ENCODE peak calls at places on chromosome 16, in nine cellular contexts. K, E, F, D, O, N, B, Q and W are unnamed samples.
A peak's percentile ranks its signal among the peaks of the same experiment; 100 is the strongest.

GRCh38 chr16:57976331-57976796 is 5.4 kb upstream of the CNGB1 start:
- DNase-seq in E (no peak), O (peak; percentile 62), F (no peak), N (no peak), D (no peak), Q (no peak), B (no peak), K (no peak), W (no peak)

GRCh38 chr16:46731691-46732555 is 16.2 kb downstream of the MYLK3 start:
- DNase-seq in E (no peak), K (no peak), O (no peak), F (no peak), N (no peak), B (no peak), Q (no peak), D (no peak), W (no peak)

GRCh38 chr16:57534337-57534880 is 2.0 kb downstream of the CCDC102A start:
- DNase-seq in E (no peak), D (no peak), N (no peak), F (no peak), Q (no peak), O (no peak), B (no peak), K (no peak), W (peak; percentile 0)

GRCh38 chr16:58459344-58460218 is 40.4 kb upstream of the NDRG4 start:
- DNase-seq in O (peak; percentile 71), E (no peak), F (no peak), D (no peak), B (no peak), Q (no peak), N (no peak), K (no peak), W (no peak)

GRCh38 chr16:15576960-15577958 is 65.7 kb downstream of the MARF1 start:
- DNase-seq in O (peak; percentile 43), B (no peak), E (no peak), F (no peak), Q (no peak), K (no peak), N (no peak), D (no peak), W (no peak)

GRCh38 chr16:19419691-19420060 is 2.0 kb downstream of the TMC5 start:
- DNase-seq in K (no peak), E (no peak), D (no peak), O (peak; percentile 96), B (no peak), F (no peak), N (no peak), Q (no peak), W (no peak)

GRCh38 chr16:88651989-88652762 is 1.3 kb upstream of the CYBA start:
- DNase-seq in O (no peak), D (no peak), Q (no peak), B (no peak), K (no peak), N (no peak), E (no peak), F (no peak), W (no peak)

GRCh38 chr16:69691980-69692911 is 34.1 kb downstream of the NQO1 start:
- DNase-seq in E (no peak), Q (no peak), O (no peak), K (no peak), B (no peak), N (peak; percentile 9), D (no peak), F (no peak), W (no peak)

GRCh38 chr16:26951950-26952349 is 114.8 kb upstream of the C16orf82 start:
- DNase-seq in N (no peak), F (no peak), K (no peak), Q (no peak), B (no peak), O (no peak), D (no peak), E (no peak), W (no peak)

GRCh38 chr16:26957283-26957859 is 109.4 kb upstream of the C16orf82 start:
- DNase-seq in Q (no peak), O (no peak), E (no peak), B (no peak), N (no peak), F (no peak), K (no peak), D (no peak), W (no peak)

GRCh38 chr16:26952411-26952810 is 114.3 kb upstream of the C16orf82 start:
- DNase-seq in O (no peak), Q (no peak), B (no peak), N (no peak), K (no peak), D (no peak), E (no peak), F (no peak), W (no peak)
- TF ChIP-seq CTCF in O (no peak), Q (no peak), B (no peak), N (no peak), K (no peak), D (no peak), E (no peak), F (no peak), W (no peak)

GRCh38 chr16:86031141-86031678 is 132.2 kb downstream of the IRF8 start:
- DNase-seq in F (no peak), K (peak; percentile 28), D (no peak), N (no peak), Q (no peak), O (no peak), E (no peak), B (no peak), W (no peak)

GRCh38 chr16:86027366-86028126 is 128.6 kb downstream of the IRF8 start:
- DNase-seq in D (no peak), K (peak; percentile 47), F (no peak), Q (no peak), E (no peak), B (no peak), N (no peak), O (no peak), W (no peak)

GRCh38 chr16:86029131-86029741 is 130.3 kb downstream of the IRF8 start:
- DNase-seq in Q (no peak), B (no peak), O (no peak), D (no peak), F (peak; percentile 36), K (peak; percentile 39), N (no peak), E (peak; percentile 41), W (peak; percentile 26)

GRCh38 chr16:86033016-86033474 is 134.1 kb downstream of the IRF8 start:
- DNase-seq in F (no peak), E (no peak), N (no peak), D (no peak), O (no peak), K (peak; percentile 57), B (no peak), Q (no peak), W (peak; percentile 18)

DNA sequence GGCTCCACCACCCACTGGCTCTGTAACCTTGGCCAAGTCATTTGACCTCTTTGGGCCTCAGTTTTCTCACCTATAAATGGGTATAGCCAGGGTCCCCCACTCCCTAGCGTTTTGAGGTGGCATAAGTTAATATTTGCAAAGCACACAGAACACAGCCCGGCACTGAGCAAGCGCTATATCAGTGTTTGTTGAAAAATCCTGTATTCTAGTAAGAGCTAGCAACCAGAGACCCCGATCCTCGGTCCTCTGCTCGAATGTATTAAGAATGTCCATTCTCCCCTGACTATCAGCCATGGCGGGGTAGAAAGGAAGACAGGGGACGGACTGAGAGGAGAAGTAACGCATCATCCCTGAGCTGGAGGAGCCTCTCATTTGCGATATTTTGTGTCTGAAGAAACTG is 131.2 kb downstream of the IRF8 start:
- DNase-seq in O (no peak), E (no peak), B (no peak), K (peak; percentile 28), F (no peak), D (no peak), N (no peak), Q (no peak), W (no peak)
- H3K27me3 ChIP-seq in O (peaks cover 87% of the 10 kb centered on the region), E (no peaks in the 10 kb centered on the region), B (peaks cover 77% of the 10 kb centered on the region), K (no peaks in the 10 kb centered on the region), F (peaks cover 42% of the 10 kb centered on the region), D (no peaks in the 10 kb centered on the region), N (peaks cover 11% of the 10 kb centered on the region), Q (no peaks in the 10 kb centered on the region), W (no peaks in the 10 kb centered on the region)

DNA sequence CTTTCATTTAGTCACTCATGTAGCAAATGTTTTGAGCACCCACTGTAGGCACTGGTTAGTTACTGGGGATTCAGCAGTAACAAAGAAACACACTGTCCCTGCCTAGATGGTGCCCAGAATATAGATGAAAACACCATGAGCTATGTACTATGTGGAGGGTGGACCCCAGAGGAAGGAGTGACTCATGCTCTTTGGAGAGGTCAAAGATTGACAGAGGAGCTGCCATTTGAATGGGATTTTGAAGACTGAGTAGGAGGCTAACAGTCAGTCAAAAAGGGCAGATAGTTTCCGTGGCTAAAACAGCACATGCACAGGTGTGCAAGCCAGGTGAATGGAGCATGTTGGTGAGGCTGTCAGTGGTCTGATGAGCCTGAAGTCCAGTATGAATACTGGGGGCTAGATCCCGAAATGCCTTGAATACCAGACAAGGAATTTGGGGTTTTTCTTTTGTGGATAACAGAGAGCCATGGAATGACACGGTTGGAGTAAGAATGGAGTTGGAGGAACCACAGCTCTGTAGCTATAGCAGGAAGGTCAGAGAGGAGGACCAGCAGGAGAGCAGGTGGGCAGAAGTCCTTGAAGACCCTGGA is 6.1 kb downstream of the IL21R start:
- DNase-seq in K (no peak), N (no peak), F (no peak), O (no peak), D (no peak), B (no peak), E (no peak), Q (no peak), W (no peak)
- H3K4me3 ChIP-seq in K (no peak overlapping the region), N (no peak overlapping the region), F (no peak overlapping the region), O (no peak overlapping the region), D (peak overlapping the region; percentile 1), B (no peak overlapping the region), E (no peak overlapping the region), Q (no peak overlapping the region), W (no peak overlapping the region)

GRCh38 chr16:85348065-85348840 is 236.0 kb upstream of the CIBAR2 start:
- DNase-seq in D (no peak), O (no peak), E (no peak), N (no peak), F (no peak), B (no peak), K (no peak), Q (no peak), W (no peak)

GRCh38 chr16:85346404-85347212 is 234.3 kb upstream of the CIBAR2 start:
- DNase-seq in D (no peak), E (no peak), N (no peak), K (no peak), O (no peak), F (no peak), B (no peak), Q (no peak), W (no peak)

GRCh38 chr16:85348921-85349334 is 236.7 kb upstream of the CIBAR2 start:
- DNase-seq in D (no peak), E (no peak), O (no peak), Q (no peak), B (peak; percentile 86), K (no peak), F (no peak), N (no peak), W (no peak)

GRCh38 chr16:85345129-85345639 is 232.9 kb upstream of the CIBAR2 start:
- DNase-seq in E (no peak), Q (no peak), K (no peak), B (no peak), O (no peak), N (no peak), F (no peak), D (no peak), W (no peak)

DNA sequence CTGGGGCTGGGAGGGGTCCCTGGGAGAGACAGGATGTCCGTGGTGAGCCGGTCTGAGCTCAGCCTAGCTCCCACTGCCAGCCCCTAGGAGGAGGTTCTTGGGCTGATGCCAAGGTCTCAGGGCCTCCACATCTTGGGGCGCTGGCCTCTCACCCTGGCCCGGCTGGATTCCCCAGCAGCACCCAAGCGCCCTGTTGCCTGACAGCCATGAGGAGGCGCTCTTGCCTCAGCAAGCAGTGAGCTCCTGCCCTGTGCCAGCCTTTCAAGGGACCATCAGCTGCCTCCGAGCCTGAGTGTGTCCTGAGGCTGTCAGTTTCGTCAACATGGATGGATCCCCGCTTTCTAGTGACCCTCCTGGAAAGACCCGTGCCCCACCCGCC is 234.9 kb upstream of the CIBAR2 start:
- DNase-seq in N (no peak), E (peak; percentile 49), K (no peak), O (no peak), B (peak; percentile 63), F (no peak), D (no peak), Q (peak; percentile 25), W (peak; percentile 52)
- TF ChIP-seq CTCF in N (peak; percentile 29), E (peak; percentile 62), K (peak; percentile 11), O (peak; percentile 60), B (peak; percentile 45), F (peak; percentile 32), D (peak; percentile 76), Q (peak; percentile 26), W (peak; percentile 80)